ENCODE peak calls at places on chromosome 18, in seven cellular contexts. B is right atrium auricular region, L is upper lobe of right lung, U is mucosa of descending colon, S is GM23248, F is mesendoderm, N is sigmoid colon. R is an unnamed sample. For H3K4me1, the result is how much of the 10 kb centered on the place peaks cover.

GRCh38 chr18:3593381-3593903 is 143.5 kb downstream of the TGIF1 start:
- DNase-seq in N (no peak), U (no peak), L (no peak), S (peak), B (peak), F (peak), R (peak)

GRCh38 chr18:9437049-9437448 is 38.3 kb upstream of the RALBP1 start:
- DNase-seq in L (no peak), S (peak), F (no peak), B (no peak), U (no peak), N (peak), R (no peak)

GRCh38 chr18:5197032-5197434 is at the start of gene AKAIN1:
- DNase-seq in U (peak), F (peak), L (peak), N (no peak), B (no peak), S (peak), R (no peak)

GRCh38 chr18:24600076-24600654 is 139.7 kb downstream of the HRH4 start:
- DNase-seq in F (peak), S (peak), L (no peak), B (no peak), U (peak), N (no peak), R (no peak)

GRCh38 chr18:13366541-13366940 is 148.0 kb downstream of the LDLRAD4 start:
- DNase-seq in N (no peak), S (no peak), L (no peak), F (no peak), B (no peak), U (no peak), R (no peak)

GRCh38 chr18:32366586-32367538 is 103.8 kb downstream of the GAREM1 start:
- DNase-seq in S (peak), L (no peak), N (no peak), U (no peak), F (no peak), B (no peak), R (no peak)

GRCh38 chr18:22031581-22031980 is 137.8 kb upstream of the GATA6 start:
- DNase-seq in U (no peak), S (peak), F (no peak), B (no peak), L (no peak), N (no peak), R (no peak)

GRCh38 chr18:46497129-46497528 is 159.9 kb downstream of the LOXHD1 start:
- DNase-seq in L (no peak), F (peak), N (peak), B (no peak), U (peak), S (peak), R (no peak)

GRCh38 chr18:33231474-33232317 is 208.8 kb downstream of the CCDC178 start:
- DNase-seq in B (peak), F (peak), L (peak), S (peak), N (peak), U (peak), R (no peak)

GRCh38 chr18:34981487-34981886 is 59.7 kb upstream of the MAPRE2 start:
- DNase-seq in B (no peak), U (no peak), L (no peak), N (no peak), F (no peak), S (no peak), R (no peak)

GRCh38 chr18:37298816-37299215 is 266.8 kb downstream of the CELF4 start:
- DNase-seq in N (no peak), U (no peak), S (no peak), F (no peak), L (no peak), B (no peak), R (no peak)

GRCh38 chr18:6795307-6795706 is 65.8 kb downstream of the ARHGAP28 start:
- DNase-seq in F (no peak), N (no peak), S (peak), U (no peak), L (no peak), B (no peak), R (no peak)

GRCh38 chr18:10560457-10561045 is 34.7 kb downstream of the NAPG start:
- DNase-seq in U (peak), L (no peak), F (peak), S (peak), N (peak), B (peak), R (no peak)
- H3K4me3 ChIP-seq in U (no peak), L (peak), F (no peak), S (peak), N (peak), B (peak), R (no peak)

DNA sequence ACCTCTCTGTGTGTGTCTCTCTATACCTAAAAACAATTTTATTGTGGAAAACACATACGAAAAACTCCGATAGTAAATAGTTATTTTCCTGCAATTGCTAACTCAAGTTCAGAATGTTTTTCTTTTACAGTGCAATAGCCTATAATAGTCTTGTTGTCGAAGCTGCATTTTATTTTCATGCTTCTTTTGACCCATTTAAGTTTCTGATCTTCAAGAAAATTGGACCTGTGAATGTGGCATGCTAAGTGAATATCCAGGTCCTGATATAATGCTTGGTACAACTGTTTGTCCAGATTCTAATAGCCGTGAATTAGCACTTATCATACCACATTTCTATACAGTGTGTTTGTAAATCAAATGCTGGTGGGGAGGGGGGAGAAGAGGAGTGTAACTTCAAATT is 3.1 kb upstream of the ONECUT2 start:
- DNase-seq in U (no peak), B (no peak), L (no peak), N (no peak), F (no peak), S (no peak), R (no peak)
- H3K4me1 ChIP-seq in U (under half), B (under half), L (under half), N (half or more), F (under half), S (under half), R (under half)

GRCh38 chr18:61894751-61895524 is 2.1 kb upstream of the RNF152 start:
- DNase-seq in L (no peak), U (peak), B (no peak), F (no peak), S (peak), N (no peak), R (no peak)

GRCh38 chr18:61896767-61897166 is 4.0 kb upstream of the RNF152 start:
- DNase-seq in U (no peak), L (no peak), B (no peak), F (peak), S (peak), N (peak), R (peak)

GRCh38 chr18:61893971-61894750 is 1.4 kb upstream of the RNF152 start:
- DNase-seq in F (peak), L (peak), S (peak), B (peak), U (peak), N (peak), R (peak)

GRCh38 chr18:61898576-61899205 is 5.9 kb upstream of the RNF152 start:
- DNase-seq in F (peak), U (peak), B (no peak), S (no peak), N (no peak), L (no peak), R (no peak)

GRCh38 chr18:61896118-61896517 is 3.3 kb upstream of the RNF152 start:
- DNase-seq in L (no peak), U (no peak), N (no peak), F (no peak), S (no peak), B (no peak), R (no peak)
- H3K4me3 ChIP-seq in L (no peak), U (no peak), N (no peak), F (no peak), S (no peak), B (no peak), R (no peak)

GRCh38 chr18:79402209-79402576 is 6.5 kb downstream of the NFATC1 start:
- DNase-seq in L (no peak), S (no peak), F (no peak), N (no peak), B (no peak), U (no peak), R (no peak)

GRCh38 chr18:79404567-79404910 is 8.8 kb downstream of the NFATC1 start:
- DNase-seq in F (no peak), L (peak), U (no peak), B (no peak), S (peak), N (no peak), R (no peak)

GRCh38 chr18:79405019-79405780 is 9.5 kb downstream of the NFATC1 start:
- DNase-seq in N (no peak), B (no peak), S (no peak), L (peak), U (no peak), F (no peak), R (no peak)

GRCh38 chr18:79402977-79403722 is 7.4 kb downstream of the NFATC1 start:
- DNase-seq in N (peak), L (peak), S (peak), F (no peak), B (peak), U (no peak), R (no peak)

DNA sequence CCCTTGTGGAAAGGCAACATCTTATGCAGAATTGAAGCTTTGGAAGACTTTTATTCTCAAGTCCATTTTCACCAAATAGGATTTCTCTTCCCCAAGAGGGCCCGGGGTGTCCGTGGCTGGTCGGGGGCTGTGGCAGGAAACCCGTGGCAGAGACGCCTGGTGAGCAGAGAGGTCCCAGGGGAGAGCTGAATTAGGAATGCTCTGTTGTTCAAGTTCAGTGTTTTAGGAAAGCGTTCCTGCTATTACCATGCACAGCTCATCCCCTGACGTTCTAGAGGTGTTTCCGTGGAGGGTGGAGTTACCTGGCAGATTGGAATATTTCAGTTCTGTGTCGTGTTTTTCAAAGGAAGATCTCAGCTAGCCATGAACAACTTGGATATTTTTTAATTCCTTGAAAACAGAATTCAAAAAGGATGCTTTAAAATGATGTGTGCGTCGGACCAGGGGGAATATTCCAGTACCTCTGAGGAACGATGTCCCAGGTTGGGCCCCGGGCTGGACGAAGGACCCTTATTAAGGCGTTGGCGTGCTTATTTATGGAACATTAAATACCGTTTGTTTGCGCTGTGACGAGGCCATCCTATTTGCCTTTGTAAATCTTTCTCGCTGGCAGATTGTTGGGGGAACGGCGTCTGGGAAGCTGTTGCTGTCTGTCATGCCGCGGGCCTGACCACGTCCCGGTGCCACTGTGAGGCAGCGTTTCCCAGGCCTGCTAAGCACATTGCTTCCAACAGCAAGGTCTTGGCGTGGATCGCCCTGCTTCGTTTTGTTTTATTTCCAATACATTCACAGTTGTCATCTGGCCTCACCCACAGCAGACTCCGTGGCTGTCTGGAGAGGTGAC is 8.2 kb downstream of the NFATC1 start:
- DNase-seq in F (no peak), L (peak), N (no peak), S (peak), B (no peak), U (no peak), R (no peak)
- H3K4me1 ChIP-seq in F (under half), L (under half), N (half or more), S (under half), B (under half), U (under half), R (under half)

GRCh38 chr18:49811151-49811938 is 2.0 kb downstream of the ACAA2 start:
- DNase-seq in S (peak), L (no peak), B (no peak), U (no peak), F (peak), N (no peak), R (no peak)
- H3K4me3 ChIP-seq in S (peak), L (peak), B (no peak), U (no peak), F (no peak), N (no peak), R (no peak)

DNA sequence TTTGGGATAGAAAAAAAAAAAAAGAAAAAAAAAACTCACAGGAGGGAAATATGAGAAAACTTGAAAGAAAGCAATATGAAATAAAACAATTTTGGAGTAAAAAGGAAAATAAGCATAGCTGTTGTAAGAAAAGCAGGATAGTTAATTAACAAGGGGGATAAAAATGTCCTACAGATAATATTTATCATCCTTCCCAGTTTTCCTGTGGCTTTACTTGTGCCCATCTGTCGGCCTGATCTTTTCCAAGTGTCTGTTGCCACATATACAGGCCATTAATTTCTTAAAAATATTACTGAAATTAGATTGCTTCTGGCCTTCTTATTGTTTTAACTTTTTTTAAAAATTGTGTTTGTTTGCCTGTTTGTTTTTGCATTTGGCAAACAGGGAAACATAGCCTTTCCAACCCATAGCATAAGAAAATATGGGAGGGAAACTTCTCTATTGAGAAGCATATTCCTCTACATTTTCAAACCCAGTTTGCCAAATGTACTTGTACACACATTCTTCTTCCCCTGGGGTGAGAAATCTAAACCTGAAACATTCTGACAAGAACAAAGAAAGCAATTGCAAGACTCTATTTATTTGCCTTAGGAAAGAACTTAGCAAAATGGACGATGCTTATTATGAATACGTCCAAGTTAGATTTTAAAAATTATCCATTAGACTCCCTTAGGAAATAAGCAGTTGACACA is 272.3 kb downstream of the CDH20 start:
- DNase-seq in B (no peak), U (no peak), L (no peak), F (no peak), S (peak), N (no peak), R (no peak)
- H3K4me1 ChIP-seq in B (under half), U (under half), L (under half), F (under half), S (half or more), N (under half), R (under half)

GRCh38 chr18:11124054-11124453 is 25.3 kb downstream of the PIEZO2 start:
- DNase-seq in U (no peak), F (no peak), B (no peak), L (no peak), N (no peak), S (no peak), R (no peak)
- H3K4me3 ChIP-seq in U (no peak), F (no peak), B (no peak), L (no peak), N (no peak), S (no peak), R (no peak)

GRCh38 chr18:55264108-55264507 is 304.8 kb upstream of the CCDC68 start:
- DNase-seq in L (no peak), S (no peak), N (no peak), U (no peak), B (no peak), F (peak), R (no peak)
- H3K4me1 ChIP-seq in L (under half), S (under half), N (under half), U (under half), B (under half), F (under half), R (under half)